ENCODE peak calls at places on chromosomes 5 and 9, in ten cellular contexts. F is fibroblast of mammary gland, C is uterus, X is AG09309, T is GM06990, I is left lung, G is HL-60, P is GM23338, V is endodermal cell, J is cardiac muscle cell. M is an unnamed sample.

GRCh38 chr5:10352404-10353240 is 873 bp upstream of the MARCHF6 start:
- DNase-seq in C (no peak), G (peak), F (peak), I (no peak), P (peak), V (no peak), T (no peak), X (no peak), J (peak), M (peak)

GRCh38 chr9:419571-420156 is 205.0 kb downstream of the DOCK8 start:
- DNase-seq in X (no peak), V (no peak), F (peak), C (no peak), T (no peak), J (peak), G (no peak), I (no peak), P (no peak), M (peak)

GRCh38 chr9:70013598-70014196 is 30.0 kb upstream of the MAMDC2 start:
- DNase-seq in I (no peak), X (no peak), T (no peak), J (peak), G (no peak), C (peak), V (no peak), P (peak), F (peak), M (peak)

GRCh38 chr9:128724744-128725211 is 851 bp upstream of the ZDHHC12 start:
- DNase-seq in V (peak), C (peak), P (peak), G (peak), T (peak), F (peak), X (no peak), I (no peak), J (peak), M (peak)

GRCh38 chr5:8908055-8908683 is 637.7 kb downstream of the SEMA5A start:
- DNase-seq in J (peak), I (no peak), F (peak), V (peak), T (peak), C (no peak), X (no peak), P (peak), G (peak), M (peak)

GRCh38 chr9:38642951-38643350 is 22.6 kb upstream of the ANKRD18A start:
- DNase-seq in G (no peak), P (no peak), T (no peak), C (no peak), V (no peak), X (no peak), F (no peak), J (no peak), I (no peak), M (no peak)

GRCh38 chr5:157540707-157541451 is 34.7 kb downstream of the ADAM19 start:
- DNase-seq in P (no peak), X (no peak), J (peak), T (peak), G (no peak), I (peak), V (peak), F (peak), C (peak), M (peak)

GRCh38 chr9:125428060-125428481 is 166.4 kb downstream of the GAPVD1 start:
- DNase-seq in C (no peak), F (no peak), V (peak), J (no peak), G (peak), I (peak), X (no peak), T (peak), P (peak), M (no peak)

GRCh38 chr9:90998573-90998972 is 197.0 kb downstream of the SYK start:
- DNase-seq in G (no peak), V (no peak), C (no peak), X (no peak), I (no peak), P (no peak), F (no peak), T (no peak), J (no peak), M (no peak)

GRCh38 chr5:4511996-4512656 is 628.0 kb upstream of the ADAMTS16 start:
- DNase-seq in F (peak), I (peak), J (no peak), P (peak), T (no peak), G (no peak), X (no peak), V (peak), C (no peak), M (no peak)

GRCh38 chr9:35734096-35734495 is 1.6 kb downstream of the CREB3 start:
- DNase-seq in I (no peak), J (no peak), G (no peak), F (peak), P (no peak), C (no peak), V (no peak), X (no peak), T (no peak), M (peak)

GRCh38 chr9:35732185-35733108 is at the start of the genes CREB3 and TLN1:
- DNase-seq in T (peak), V (peak), I (peak), F (peak), J (peak), G (peak), P (peak), X (peak), C (peak), M (peak)

GRCh38 chr9:35730486-35730854 is 1.5 kb downstream of the TLN1 start:
- DNase-seq in C (no peak), J (no peak), F (no peak), T (no peak), I (no peak), G (no peak), P (no peak), V (no peak), X (no peak), M (no peak)

GRCh38 chr9:35731415-35732184 is 395 bp downstream of the TLN1 start:
- DNase-seq in P (peak), I (no peak), C (no peak), G (peak), V (no peak), T (no peak), X (no peak), F (no peak), J (no peak), M (peak)

DNA sequence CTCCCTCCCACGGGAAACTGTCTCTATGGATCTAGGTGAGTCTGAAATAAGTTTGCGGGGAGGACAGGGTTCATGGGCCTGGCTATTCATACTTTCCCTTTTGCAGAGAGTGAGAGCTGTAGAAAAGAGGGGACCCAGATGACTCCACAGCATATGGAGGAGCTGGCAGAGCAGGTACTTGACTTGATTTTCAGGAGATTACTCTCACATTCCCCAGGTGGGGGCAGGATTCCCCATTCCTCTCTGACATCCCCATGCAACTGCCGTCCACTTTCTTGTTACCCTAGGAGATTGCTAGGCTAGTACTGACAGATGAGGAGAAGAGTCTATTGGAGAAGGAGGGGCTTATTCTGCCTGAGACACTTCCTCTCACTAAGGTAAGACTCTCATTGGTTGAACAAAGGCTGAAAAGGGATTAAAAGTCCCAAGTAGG is 659 bp downstream of the CREB3 start:
- DNase-seq in T (no peak), C (no peak), P (peak), I (no peak), X (no peak), J (peak), G (peak), F (peak), V (peak), M (peak)
- TF ChIP-seq CTCF in T (peak), C (no peak), P (peak), I (no peak), X (no peak), J (no peak), G (no peak), F (no peak), V (no peak), M (no peak)

GRCh38 chr5:142358121-142358520 is 33.3 kb upstream of the SPRY4 start:
- DNase-seq in G (no peak), C (no peak), X (no peak), I (no peak), F (no peak), V (peak), J (no peak), T (no peak), P (no peak), M (no peak)
- H3K4me3 ChIP-seq in G (no peak), C (no peak), X (no peak), I (no peak), F (no peak), V (no peak), J (no peak), T (no peak), P (no peak), M (no peak)

DNA sequence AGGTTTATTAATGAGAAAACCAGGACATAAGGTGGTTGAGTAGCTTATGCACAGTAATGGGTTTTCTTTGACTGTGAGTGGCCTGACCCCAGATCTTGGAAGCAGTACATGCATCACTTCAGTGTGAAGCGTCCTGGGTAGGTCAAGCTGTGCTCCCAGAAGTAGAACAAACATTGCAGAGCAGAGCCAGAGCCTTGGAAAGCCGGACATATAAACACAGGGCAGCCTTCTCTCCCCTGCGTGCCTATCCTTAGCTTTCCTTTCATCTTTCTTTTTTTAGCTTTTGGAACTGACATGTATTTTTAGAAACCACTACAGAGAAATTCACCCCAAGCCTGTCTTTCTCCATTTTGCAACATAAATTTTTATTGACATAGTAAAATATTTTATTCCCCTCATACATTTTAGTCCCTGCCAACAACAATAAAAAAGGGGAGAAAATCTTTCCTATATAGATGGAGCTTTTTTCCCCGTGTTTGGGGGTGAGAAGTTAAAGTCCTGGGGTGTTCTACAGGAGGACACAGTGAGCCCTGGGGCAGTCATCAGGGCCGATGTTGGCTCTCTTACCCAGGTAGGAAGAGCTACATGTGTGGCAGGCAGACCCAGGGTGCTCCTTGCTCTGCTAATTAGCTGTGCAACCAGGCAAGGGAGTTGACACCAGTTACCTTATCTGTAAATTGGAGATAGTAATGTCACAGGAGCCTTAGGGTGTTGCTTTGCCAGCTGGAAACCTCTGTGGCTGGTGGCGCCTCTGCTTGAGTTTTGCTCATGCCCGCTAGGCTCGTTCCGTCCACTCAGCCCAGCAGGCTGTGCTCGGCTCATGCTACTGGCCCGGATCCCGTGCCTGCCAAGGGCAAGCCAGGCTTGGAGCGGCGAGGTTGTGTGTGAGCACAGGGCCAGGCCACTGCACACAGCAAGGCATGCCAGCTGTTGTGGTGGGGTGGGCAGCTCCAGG is 389.6 kb downstream of the KDM4C start:
- DNase-seq in V (no peak), X (no peak), J (no peak), I (no peak), F (no peak), C (no peak), G (no peak), T (no peak), P (no peak), M (peak)
- TF ChIP-seq CTCF in V (no peak), X (no peak), J (no peak), I (no peak), F (no peak), C (no peak), G (no peak), T (no peak), P (no peak), M (no peak)

GRCh38 chr9:131290039-131290766 is 680 bp downstream of the PLPP7 start:
- DNase-seq in G (no peak), J (no peak), I (no peak), C (no peak), X (no peak), P (no peak), T (no peak), V (no peak), F (no peak), M (peak)
- H3K4me3 ChIP-seq in G (no peak), J (peak), I (peak), C (peak), X (peak), P (no peak), T (peak), V (no peak), F (peak), M (peak)

GRCh38 chr5:112141582-112141981 is 277.5 kb downstream of the EPB41L4A start:
- DNase-seq in C (no peak), V (no peak), J (no peak), T (no peak), P (no peak), I (no peak), X (no peak), F (no peak), G (no peak), M (no peak)

GRCh38 chr5:112143684-112144083 is 275.4 kb downstream of the EPB41L4A start:
- DNase-seq in J (peak), I (no peak), P (no peak), F (no peak), G (no peak), X (no peak), C (no peak), T (no peak), V (no peak), M (peak)

GRCh38 chr5:112149727-112150126 is 269.4 kb downstream of the EPB41L4A start:
- DNase-seq in X (no peak), C (no peak), T (no peak), P (no peak), J (no peak), V (no peak), F (no peak), I (no peak), G (no peak), M (no peak)

GRCh38 chr5:112142769-112143270 is 276.3 kb downstream of the EPB41L4A start:
- DNase-seq in J (peak), C (no peak), G (no peak), T (peak), I (no peak), V (no peak), F (peak), X (peak), P (no peak), M (peak)

GRCh38 chr5:112146323-112146848 is 272.7 kb downstream of the EPB41L4A start:
- DNase-seq in V (no peak), X (peak), T (peak), C (peak), I (no peak), G (no peak), J (peak), P (no peak), F (peak), M (peak)
- TF ChIP-seq CTCF in V (no peak), X (no peak), T (no peak), C (no peak), I (no peak), G (no peak), J (no peak), P (no peak), F (no peak), M (no peak)

DNA sequence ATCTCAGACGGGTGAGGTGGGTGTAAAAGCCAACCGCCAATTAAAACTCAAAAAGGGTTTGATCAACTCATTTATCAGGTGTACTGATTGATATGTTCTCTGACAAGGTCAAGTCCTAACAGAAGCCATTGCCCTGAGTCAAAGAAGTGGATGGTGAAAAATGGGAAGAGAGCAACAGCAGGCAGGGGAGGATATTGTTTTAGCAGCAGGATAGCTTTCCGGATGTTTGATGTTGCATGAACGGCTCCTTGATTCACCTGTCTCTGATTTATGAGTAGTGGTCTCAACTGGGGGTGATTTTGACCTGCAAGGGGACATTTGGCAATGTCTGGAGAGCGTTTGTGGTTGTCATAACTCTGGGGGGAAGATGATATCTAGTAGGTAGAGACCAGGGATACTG is 99.1 kb upstream of the PUM3 start:
- DNase-seq in I (no peak), P (no peak), J (no peak), F (no peak), G (no peak), T (no peak), V (no peak), X (no peak), C (no peak), M (no peak)
- H3K4me3 ChIP-seq in I (no peak), P (no peak), J (no peak), F (no peak), G (no peak), T (no peak), V (no peak), X (no peak), C (no peak), M (no peak)

GRCh38 chr5:172052454-172053236 is 46.2 kb upstream of the FBXW11 start:
- DNase-seq in J (peak), P (no peak), I (no peak), F (peak), G (no peak), V (no peak), T (no peak), C (peak), X (peak), M (peak)
- TF ChIP-seq CTCF in J (peak), P (peak), I (no peak), F (peak), G (no peak), V (peak), T (no peak), C (no peak), X (peak), M (peak)

GRCh38 chr5:88659529-88660325 is 223.3 kb downstream of the MEF2C start:
- DNase-seq in T (peak), V (peak), I (peak), P (peak), G (no peak), J (no peak), F (no peak), C (no peak), X (no peak), M (no peak)
- H3K4me3 ChIP-seq in T (peak), V (no peak), I (no peak), P (peak), G (no peak), J (no peak), F (no peak), C (no peak), X (no peak), M (no peak)

GRCh38 chr5:108148715-108149139 is 233.2 kb downstream of the FBXL17 start:
- DNase-seq in F (peak), P (peak), X (peak), V (no peak), C (no peak), J (peak), I (no peak), G (no peak), T (no peak), M (peak)
- TF ChIP-seq CTCF in F (peak), P (peak), X (peak), V (peak), C (no peak), J (peak), I (peak), G (no peak), T (peak), M (peak)